ENCODE peak calls at places on chromosomes 2 and 18, in seven cellular contexts. A is suprapubic skin, P is GM03348, Y is Calu3, N is AG09319, F is Caki2, H is HFF-Myc. Z is an unnamed sample.

GRCh38 chr2:172403881-172404470 is 23.4 kb upstream of the ITGA6 start:
- DNase-seq in A (no peak), P (no peak), Y (no peak), N (no peak), F (no peak), H (no peak), Z (no peak)

GRCh38 chr2:42495234-42495581 is 1.4 kb upstream of the KCNG3 start:
- DNase-seq in A (no peak), P (no peak), Y (no peak), N (no peak), F (no peak), H (no peak), Z (no peak)

GRCh38 chr2:157411624-157412336 is 32.1 kb downstream of the CYTIP start:
- DNase-seq in A (no peak), P (no peak), Y (no peak), N (no peak), F (no peak), H (no peak), Z (no peak)

GRCh38 chr2:157355618-157356017 is 30.0 kb upstream of the ERMN start:
- DNase-seq in A (no peak), P (peak; percentile 49), Y (no peak), N (no peak), F (no peak), H (peak; percentile 2), Z (no peak)

GRCh38 chr18:22983175-22983574 is 50.0 kb downstream of the RBBP8 start:
- DNase-seq in A (no peak), P (peak; percentile 48), Y (no peak), N (no peak), F (peak; percentile 11), H (peak; percentile 5), Z (no peak)

GRCh38 chr18:12376034-12376717 is 851 bp downstream of the AFG3L2 start:
- DNase-seq in A (peak; percentile 81), P (peak; percentile 14), Y (no peak), N (no peak), F (peak; percentile 45), H (no peak), Z (no peak)

GRCh38 chr18:63079114-63079513 is 240.5 kb downstream of the BCL2 start:
- DNase-seq in A (no peak), P (no peak), Y (no peak), N (no peak), F (no peak), H (no peak), Z (no peak)

GRCh38 chr2:111947219-111947618 is 48.8 kb downstream of the MERTK start:
- DNase-seq in A (no peak), P (no peak), Y (no peak), N (no peak), F (no peak), H (no peak), Z (no peak)

GRCh38 chr18:43160509-43160908 is 45.0 kb upstream of the RIT2 start:
- DNase-seq in A (no peak), P (no peak), Y (no peak), N (no peak), F (no peak), H (no peak), Z (no peak)

GRCh38 chr2:85318222-85319182 is 9.3 kb downstream of the TGOLN2 start:
- DNase-seq in A (peak; percentile 43), P (peak; percentile 53), Y (no peak), N (peak; percentile 75), F (peak; percentile 47), H (peak; percentile 73), Z (no peak)

GRCh38 chr2:235390816-235391194 is 103.0 kb upstream of the AGAP1 start:
- DNase-seq in A (no peak), P (no peak), Y (no peak), N (no peak), F (no peak), H (no peak), Z (no peak)

GRCh38 chr2:29700560-29700959 is 220.8 kb downstream of the ALK start:
- DNase-seq in A (no peak), P (peak; percentile 25), Y (peak; percentile 15), N (no peak), F (no peak), H (no peak), Z (no peak)

GRCh38 chr2:187549951-187550555 is 4.2 kb downstream of the TFPI start:
- DNase-seq in A (no peak), P (no peak), Y (no peak), N (no peak), F (no peak), H (no peak), Z (no peak)

GRCh38 chr2:9164112-9164608 is 42.5 kb upstream of the ASAP2 start:
- DNase-seq in A (no peak), P (no peak), Y (no peak), N (no peak), F (no peak), H (no peak), Z (no peak)

GRCh38 chr2:29130295-29130694 is 15.1 kb downstream of the CLIP4 start:
- DNase-seq in A (no peak), P (peak; percentile 65), Y (peak; percentile 46), N (peak; percentile 67), F (peak; percentile 90), H (peak; percentile 47), Z (no peak)

GRCh38 chr2:150698016-150698661 is 210.7 kb upstream of the RND3 start:
- DNase-seq in A (no peak), P (peak; percentile 64), Y (no peak), N (peak; percentile 90), F (no peak), H (peak; percentile 26), Z (no peak)

GRCh38 chr2:213162515-213163118 is 11.2 kb upstream of the IKZF2 start:
- DNase-seq in A (no peak), P (peak; percentile 15), Y (no peak), N (no peak), F (no peak), H (no peak), Z (no peak)

GRCh38 chr2:73107211-73107926 is 5.4 kb downstream of the RAB11FIP5 start:
- DNase-seq in A (no peak), P (peak; percentile 72), Y (no peak), N (no peak), F (no peak), H (no peak), Z (no peak)

GRCh38 chr2:226802573-226802972 is 3.0 kb upstream of the IRS1 start:
- DNase-seq in A (no peak), P (peak; percentile 71), Y (peak; percentile 33), N (peak; percentile 73), F (peak; percentile 50), H (no peak), Z (peak; percentile 37)

GRCh38 chr2:199261221-199261620 is 196.5 kb downstream of the SATB2 start:
- DNase-seq in A (no peak), P (peak; percentile 61), Y (peak; percentile 3), N (no peak), F (no peak), H (peak; percentile 47), Z (no peak)

GRCh38 chr2:211429256-211429655 is 872.9 kb downstream of the CPS1 start:
- DNase-seq in A (no peak), P (no peak), Y (no peak), N (no peak), F (no peak), H (no peak), Z (no peak)

GRCh38 chr18:75121266-75121665 is 87.7 kb downstream of the PTGR3 start:
- DNase-seq in A (peak; percentile 2), P (no peak), Y (no peak), N (no peak), F (no peak), H (no peak), Z (no peak)

GRCh38 chr18:58597649-58598048 is 31.2 kb downstream of the ALPK2 start:
- DNase-seq in A (no peak), P (no peak), Y (no peak), N (no peak), F (no peak), H (no peak), Z (no peak)

GRCh38 chr2:9234680-9235387 is 28.2 kb downstream of the ASAP2 start:
- DNase-seq in A (peak; percentile 64), P (peak; percentile 83), Y (peak; percentile 86), N (no peak), F (peak; percentile 99), H (peak; percentile 79), Z (no peak)

GRCh38 chr18:46167971-46168370 is 63.8 kb downstream of the HAUS1 start:
- DNase-seq in A (peak; percentile 57), P (no peak), Y (peak; percentile 58), N (no peak), F (no peak), H (no peak), Z (no peak)

GRCh38 chr2:216956820-216957493 is 97.1 kb upstream of the TNP1 start:
- DNase-seq in A (no peak), P (no peak), Y (no peak), N (no peak), F (peak; percentile 78), H (no peak), Z (no peak)

GRCh38 chr2:48227617-48228344 is 302.2 kb upstream of the STON1 start:
- DNase-seq in A (no peak), P (no peak), Y (no peak), N (no peak), F (no peak), H (no peak), Z (no peak)

GRCh38 chr2:169082995-169083394 is 13.6 kb downstream of the DHRS9 start:
- DNase-seq in A (no peak), P (no peak), Y (no peak), N (no peak), F (no peak), H (no peak), Z (no peak)

GRCh38 chr18:23136326-23137092 is 1.2 kb downstream of the CABLES1 start:
- DNase-seq in A (peak; percentile 73), P (peak; percentile 77), Y (peak; percentile 34), N (no peak), F (no peak), H (no peak), Z (no peak)

GRCh38 chr2:55107428-55107827 is 57.2 kb upstream of the RTN4 start:
- DNase-seq in A (no peak), P (no peak), Y (no peak), N (no peak), F (no peak), H (no peak), Z (no peak)

GRCh38 chr18:56789004-56789888 is 138.1 kb downstream of the WDR7 start:
- DNase-seq in A (no peak), P (peak; percentile 5), Y (peak; percentile 26), N (no peak), F (no peak), H (no peak), Z (no peak)

GRCh38 chr18:78813898-78814297 is 165.7 kb upstream of the SALL3 start:
- DNase-seq in A (no peak), P (no peak), Y (no peak), N (no peak), F (no peak), H (no peak), Z (no peak)

GRCh38 chr2:100178085-100178788 is 35.8 kb upstream of the AFF3 start:
- DNase-seq in A (no peak), P (no peak), Y (peak; percentile 68), N (no peak), F (peak; percentile 81), H (no peak), Z (no peak)

GRCh38 chr2:19580830-19581229 is 222.4 kb upstream of the OSR1 start:
- DNase-seq in A (no peak), P (no peak), Y (no peak), N (no peak), F (no peak), H (no peak), Z (no peak)

GRCh38 chr2:169928463-169928864 is 101.2 kb downstream of the UBR3 start:
- DNase-seq in A (no peak), P (peak; percentile 20), Y (peak; percentile 5), N (peak; percentile 22), F (peak; percentile 37), H (peak; percentile 16), Z (peak; percentile 31)

GRCh38 chr2:165240927-165241326 is 1.7 kb downstream of the SCN2A start:
- DNase-seq in A (no peak), P (no peak), Y (no peak), N (no peak), F (no peak), H (no peak), Z (no peak)

GRCh38 chr18:10142496-10143160 is 228.8 kb downstream of the VAPA start:
- DNase-seq in A (no peak), P (peak; percentile 60), Y (peak; percentile 26), N (no peak), F (no peak), H (no peak), Z (no peak)

GRCh38 chr2:207950063-207950760 is 75.1 kb downstream of the PLEKHM3 start:
- DNase-seq in A (no peak), P (no peak), Y (no peak), N (no peak), F (no peak), H (no peak), Z (no peak)